ENCODE peak calls at places on chromosomes 1 and 21, in five cellular contexts. D is stimulated activated CD4-positive, alpha-beta T cell treated with anti-CD3 and anti-CD28 coated beads, Interleukin-15, amount 100 ng/mL, for 1 hour; J is NCI-H1092 treated with DMSO at 0.1 percent for 48 hours; T is cardiac septum; L is osteoblast. R is an unnamed sample.

GRCh38 chr21:37687001-37687400 is 229.3 kb downstream of the KCNJ6 start:
- DNase-seq in D (no peak), J (no peak), T (no peak), L (no peak), R (no peak)

GRCh38 chr1:192951961-192952460 is 107.1 kb downstream of the UCHL5 start:
- DNase-seq in D (no peak), J (no peak), T (no peak), L (peak), R (no peak)

GRCh38 chr1:20195464-20195780 is 9.1 kb upstream of the PLA2G2C start:
- DNase-seq in D (no peak), J (no peak), T (no peak), L (no peak), R (no peak)

GRCh38 chr1:27366411-27367159 is at the start of gene MAP3K6:
- DNase-seq in D (no peak), J (no peak), T (peak), L (peak), R (peak)

GRCh38 chr21:43312751-43313169 is 114.2 kb downstream of the SIK1 start:
- DNase-seq in D (no peak), J (no peak), T (no peak), L (no peak), R (no peak)

GRCh38 chr1:227733751-227734545 is 1.2 kb downstream of the JMJD4 start:
- DNase-seq in D (no peak), J (no peak), T (peak), L (peak), R (no peak)

GRCh38 chr1:17335821-17336718 is 28.1 kb downstream of the PADI4 start:
- DNase-seq in D (peak), J (peak), T (no peak), L (peak), R (peak)

GRCh38 chr21:31750843-31751242 is 18.9 kb upstream of the SCAF4 start:
- DNase-seq in D (no peak), J (no peak), T (no peak), L (no peak), R (no peak)

GRCh38 chr1:41726899-41727748 is 191.6 kb downstream of the HIVEP3 start:
- DNase-seq in D (no peak), J (peak), T (peak), L (peak), R (no peak)

GRCh38 chr1:112267929-112268328 is 128.1 kb upstream of the CTTNBP2NL start:
- DNase-seq in D (no peak), J (no peak), T (no peak), L (no peak), R (no peak)

GRCh38 chr1:246798606-246799496 is 74.6 kb downstream of the SCCPDH start:
- DNase-seq in D (no peak), J (no peak), T (peak), L (peak), R (no peak)

GRCh38 chr1:93874025-93874651 is 4.9 kb downstream of the DNTTIP2 start:
- DNase-seq in D (no peak), J (no peak), T (no peak), L (peak), R (no peak)

GRCh38 chr21:39196310-39196709 is 13.1 kb upstream of the PSMG1 start:
- DNase-seq in D (no peak), J (no peak), T (no peak), L (no peak), R (no peak)

GRCh38 chr1:220887202-220887867 is 8.1 kb downstream of the HLX start:
- DNase-seq in D (no peak), J (no peak), T (no peak), L (peak), R (no peak)

GRCh38 chr1:34406377-34406776 is 229.7 kb downstream of the C1orf94 start:
- DNase-seq in D (no peak), J (peak), T (no peak), L (no peak), R (peak)

GRCh38 chr1:18099026-18099425 is 8.6 kb upstream of the IGSF21 start:
- DNase-seq in D (no peak), J (no peak), T (no peak), L (peak), R (no peak)

GRCh38 chr1:246971322-246971721 is 36.5 kb downstream of the ZNF695 start:
- DNase-seq in D (peak), J (peak), T (peak), L (no peak), R (no peak)

GRCh38 chr1:183097438-183098051 is 74.3 kb downstream of the LAMC1 start:
- DNase-seq in D (no peak), J (no peak), T (no peak), L (no peak), R (peak)

GRCh38 chr1:217090073-217090911 is 367.1 kb upstream of the ESRRG start:
- DNase-seq in D (no peak), J (peak), T (no peak), L (no peak), R (no peak)

GRCh38 chr1:209029737-209030136 is 553.8 kb upstream of the CAMK1G start:
- DNase-seq in D (no peak), J (peak), T (no peak), L (no peak), R (peak)

GRCh38 chr1:230074270-230074669 is 7.2 kb downstream of the GALNT2 start:
- DNase-seq in D (no peak), J (no peak), T (no peak), L (no peak), R (no peak)

GRCh38 chr1:62515055-62515454 is 78.2 kb downstream of the USP1 start:
- DNase-seq in D (no peak), J (no peak), T (no peak), L (no peak), R (no peak)

GRCh38 chr1:209900734-209901133 is 37.3 kb upstream of the SYT14 start:
- DNase-seq in D (no peak), J (no peak), T (no peak), L (peak), R (no peak)

GRCh38 chr21:42161957-42162681 is 56.8 kb upstream of the ABCG1 start:
- DNase-seq in D (no peak), J (no peak), T (peak), L (no peak), R (no peak)

GRCh38 chr1:82062206-82062605 is 261.5 kb downstream of the ADGRL2 start:
- DNase-seq in D (no peak), J (no peak), T (no peak), L (no peak), R (no peak)

GRCh38 chr1:164982545-164982944 is 374.0 kb downstream of the LMX1A start:
- DNase-seq in D (no peak), J (no peak), T (no peak), L (no peak), R (no peak)

GRCh38 chr1:203992440-203992839 is 80.5 kb upstream of the SOX13 start:
- DNase-seq in D (no peak), J (no peak), T (no peak), L (no peak), R (no peak)

GRCh38 chr1:56472860-56473259 is 106.5 kb downstream of the PLPP3 start:
- DNase-seq in D (no peak), J (no peak), T (no peak), L (no peak), R (no peak)

GRCh38 chr1:21935891-21936365 is 1.2 kb downstream of the HSPG2 start:
- DNase-seq in D (no peak), J (no peak), T (no peak), L (peak), R (no peak)

GRCh38 chr1:32695098-32695904 is 7.3 kb downstream of the SYNC start:
- DNase-seq in D (no peak), J (no peak), T (peak), L (peak), R (no peak)

R was measured in DMS153.